ENCODE peak calls at places on chromosomes 7 and 10, in seven cellular contexts. U, R, L, K, J, H and X are unnamed samples.
A peak's percentile ranks its signal among the peaks of the same experiment; 100 is the strongest.

GRCh38 chr7:3897430-3898385 is 596.7 kb downstream of the SDK1 start:
- DNase-seq in L (peak; percentile 11), J (no peak), U (peak; percentile 56), R (no peak), K (peak; percentile 58), H (no peak), X (peak; percentile 29)

GRCh38 chr7:157830331-157830730 is 493.5 kb downstream of the DNAJB6 start:
- DNase-seq in K (no peak), H (no peak), U (no peak), L (no peak), J (no peak), R (no peak), X (no peak)

GRCh38 chr10:16386855-16387254 is 50.0 kb upstream of the PTER start:
- DNase-seq in R (no peak), K (no peak), J (no peak), U (peak; percentile 78), H (no peak), L (no peak), X (no peak)

GRCh38 chr7:131011437-131011752 is 277.4 kb upstream of the KLF14 start:
- DNase-seq in U (peak; percentile 43), L (no peak), R (peak; percentile 25), J (no peak), H (peak; percentile 63), K (peak; percentile 84), X (no peak)

GRCh38 chr10:42646692-42647640 is 8.6 kb upstream of the ZNF33B start:
- DNase-seq in H (no peak), K (no peak), L (no peak), U (no peak), R (no peak), J (no peak), X (no peak)

GRCh38 chr7:135758531-135758932 is 9.9 kb upstream of the FAM180A start:
- DNase-seq in J (peak; percentile 53), U (peak; percentile 59), H (no peak), R (no peak), L (no peak), K (no peak), X (no peak)

GRCh38 chr10:86321568-86321967 is 45.0 kb downstream of the GRID1 start:
- DNase-seq in R (no peak), K (no peak), J (no peak), H (no peak), U (peak; percentile 26), L (no peak), X (no peak)

GRCh38 chr7:121279060-121279620 is 49.7 kb upstream of the WNT16 start:
- DNase-seq in K (no peak), L (no peak), H (no peak), J (no peak), U (no peak), R (no peak), X (no peak)

GRCh38 chr10:32957341-32958084 is 517 bp downstream of the ITGB1 start:
- DNase-seq in H (peak; percentile 82), U (peak; percentile 88), R (peak; percentile 66), L (no peak), K (peak; percentile 63), J (peak; percentile 74), X (peak; percentile 55)

GRCh38 chr10:100927266-100927665 is 14.5 kb downstream of the SLF2 start:
- DNase-seq in L (no peak), K (no peak), U (no peak), H (no peak), R (no peak), J (no peak), X (no peak)

GRCh38 chr7:44291066-44291732 is 34.2 kb downstream of the CAMK2B start:
- DNase-seq in J (peak; percentile 77), L (peak; percentile 69), U (peak; percentile 30), K (no peak), H (peak; percentile 54), R (peak; percentile 81), X (peak; percentile 59)

GRCh38 chr7:154832557-154833138 is 170.3 kb downstream of the PAXIP1 start:
- DNase-seq in J (no peak), H (no peak), K (peak; percentile 50), R (no peak), U (peak; percentile 80), L (no peak), X (no peak)

GRCh38 chr7:155918720-155919399 is 106.6 kb upstream of the SHH start:
- DNase-seq in L (peak; percentile 85), R (peak; percentile 27), U (no peak), J (no peak), H (no peak), K (no peak), X (no peak)

GRCh38 chr10:49207936-49208482 is 19.8 kb upstream of the TMEM273 start:
- DNase-seq in J (no peak), H (no peak), U (no peak), K (no peak), R (no peak), L (no peak), X (no peak)

GRCh38 chr7:148348466-148348865 is 242.1 kb upstream of the C7orf33 start:
- DNase-seq in J (no peak), H (no peak), K (no peak), R (no peak), U (no peak), L (no peak), X (no peak)

GRCh38 chr10:48604408-48605263 is at the start of gene ARHGAP22:
- DNase-seq in R (peak; percentile 74), J (peak; percentile 66), H (peak; percentile 76), U (peak; percentile 81), L (no peak), K (no peak), X (no peak)

GRCh38 chr10:89001024-89001423 is 10.4 kb downstream of the FAS start:
- DNase-seq in H (no peak), J (no peak), R (no peak), K (no peak), L (no peak), U (no peak), X (no peak)

GRCh38 chr10:48495282-48496045 is 109.4 kb downstream of the ARHGAP22 start:
- DNase-seq in K (no peak), R (no peak), J (no peak), U (no peak), L (no peak), H (no peak), X (no peak)

GRCh38 chr10:48684792-48685651 is at the start of gene WDFY4:
- DNase-seq in R (no peak), J (no peak), K (no peak), H (no peak), L (no peak), U (no peak), X (no peak)

GRCh38 chr7:44587843-44588711 is 6.0 kb upstream of the TMED4 start:
- DNase-seq in R (no peak), H (no peak), J (peak; percentile 53), K (peak; percentile 67), L (no peak), U (no peak), X (peak; percentile 54)

GRCh38 chr7:123709525-123709924 is 39.3 kb downstream of the WASL start:
- DNase-seq in H (no peak), L (no peak), R (no peak), U (no peak), J (no peak), K (peak; percentile 23), X (no peak)

DNA sequence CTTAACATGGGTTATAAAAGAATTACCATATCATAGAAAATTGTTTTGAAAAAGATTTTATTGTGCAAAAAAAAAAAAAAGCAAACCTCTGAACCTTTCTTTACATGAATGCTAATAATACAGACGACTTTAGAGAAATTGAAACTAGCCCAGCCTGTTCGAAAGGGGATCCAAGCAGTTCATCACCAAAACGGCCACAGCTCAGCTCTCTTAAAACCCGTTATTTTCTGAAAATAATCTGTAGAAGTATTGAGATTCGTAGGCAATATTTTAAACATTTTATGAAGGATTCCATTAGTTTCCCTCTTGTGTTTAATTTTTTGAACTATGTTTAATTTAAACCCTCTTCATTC is 9.9 kb upstream of the GSAP start:
- DNase-seq in K (no peak), J (no peak), H (no peak), U (no peak), L (no peak), R (no peak), X (no peak)
- TF ChIP-seq CTCF in K (no peak), J (no peak), H (no peak), U (no peak), L (no peak), R (no peak), X (no peak)

GRCh38 chr10:132721725-132722124 is 64.2 kb downstream of the NKX6-2 start:
- DNase-seq in J (no peak), R (no peak), U (no peak), H (no peak), K (no peak), L (no peak), X (no peak)

GRCh38 chr10:132725202-132725601 is 60.7 kb downstream of the NKX6-2 start:
- DNase-seq in U (no peak), L (no peak), J (no peak), K (no peak), H (no peak), R (no peak), X (no peak)

GRCh38 chr10:132722980-132723970 is 62.7 kb downstream of the NKX6-2 start:
- DNase-seq in H (peak; percentile 81), U (no peak), J (peak; percentile 63), R (no peak), L (no peak), K (no peak), X (no peak)

GRCh38 chr10:132724436-132724835 is 61.5 kb downstream of the NKX6-2 start:
- DNase-seq in U (no peak), K (no peak), L (no peak), R (no peak), J (no peak), H (no peak), X (no peak)

DNA sequence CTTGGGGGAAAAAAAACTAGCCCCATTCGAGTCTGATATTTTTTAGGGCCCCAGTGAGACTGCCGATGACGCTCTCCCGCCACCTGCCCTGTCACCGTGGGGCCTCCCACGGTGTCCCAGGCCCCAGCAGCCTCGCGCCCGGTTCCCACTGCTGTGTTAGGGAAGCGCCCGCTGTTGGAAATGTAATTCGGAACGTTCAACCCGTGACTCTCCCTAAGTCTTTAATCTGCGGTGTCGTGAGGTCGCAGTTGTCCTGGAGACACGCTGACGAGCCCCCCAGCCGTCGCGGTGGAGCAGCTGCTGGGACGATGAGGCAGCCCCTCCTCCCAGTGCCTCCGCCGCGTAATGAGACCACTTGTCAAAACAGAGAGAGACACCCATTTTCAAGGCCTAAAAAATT is 63.6 kb downstream of the NKX6-2 start:
- DNase-seq in K (no peak), J (no peak), H (no peak), L (no peak), R (no peak), U (no peak), X (no peak)
- H3K27ac ChIP-seq in K (no peak overlapping the region), J (no peak overlapping the region), H (peak overlapping the region; percentile 78), L (peak overlapping the region; percentile 21), R (peak overlapping the region; percentile 9), U (peak overlapping the region; percentile 70), X (no peak overlapping the region)

DNA sequence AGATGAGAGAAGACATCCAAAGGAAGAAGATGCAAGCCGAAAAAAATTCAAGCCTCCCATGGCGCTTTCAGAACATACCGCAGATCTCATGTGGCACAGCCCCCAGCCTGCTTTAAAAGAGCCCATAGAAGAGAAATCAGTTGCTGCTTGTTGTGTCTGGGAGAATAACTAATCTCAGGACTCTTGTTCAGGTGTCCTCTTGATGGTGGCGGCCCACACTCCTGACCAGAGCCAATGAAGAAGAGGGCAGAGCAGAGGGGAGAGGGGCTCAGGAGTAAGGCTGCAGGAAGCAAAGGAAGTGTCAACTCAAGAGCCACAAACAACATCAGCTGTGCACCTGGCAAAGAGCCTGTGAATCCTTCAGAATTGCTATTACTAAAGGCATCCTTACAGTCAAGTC is 59.7 kb upstream of the PTN start:
- DNase-seq in J (no peak), H (no peak), U (peak; percentile 61), R (no peak), K (no peak), L (no peak), X (no peak)
- H3K4me3 ChIP-seq in J (no peak overlapping the region), H (no peak overlapping the region), U (no peak overlapping the region), R (no peak overlapping the region), K (no peak overlapping the region), L (no peak overlapping the region), X (no peak overlapping the region)

GRCh38 chr10:122239578-122240257 is 31.4 kb upstream of the BTBD16 start:
- DNase-seq in K (peak; percentile 3), U (no peak), H (no peak), R (no peak), J (no peak), L (no peak), X (no peak)
- TF ChIP-seq CTCF in K (no peak), U (peak; percentile 37), H (no peak), R (no peak), J (no peak), L (no peak), X (no peak)